ENCODE peak calls at places on chromosomes 7 and 10, in five cellular contexts. R is mucosa of descending colon, T is HAP-1, H is heart left ventricle, Z is OCI-LY7. E is an unnamed sample.
A peak's percentile ranks its signal among the peaks of the same experiment; 100 is the strongest.

GRCh38 chr10:132461683-132462231 is 64.8 kb downstream of the PWWP2B start:
- DNase-seq in R (peak; percentile 94), T (no peak), H (peak; percentile 38), Z (no peak), E (no peak)

GRCh38 chr10:21171197-21171935 is 274.3 kb upstream of the NEBL start:
- DNase-seq in R (no peak), T (peak; percentile 53), H (no peak), Z (peak; percentile 1), E (no peak)

GRCh38 chr10:71045188-71045841 is 156.9 kb upstream of the PCBD1 start:
- DNase-seq in R (no peak), T (no peak), H (no peak), Z (no peak), E (no peak)

GRCh38 chr10:71336632-71337031 is 17.6 kb downstream of the SLC29A3 start:
- DNase-seq in R (no peak), T (no peak), H (no peak), Z (no peak), E (no peak)

GRCh38 chr10:100186253-100186780 is 488 bp upstream of the ERLIN1 start:
- DNase-seq in R (peak; percentile 54), T (peak; percentile 57), H (peak; percentile 50), Z (no peak), E (no peak)

GRCh38 chr7:131300572-131301466 is 26.9 kb upstream of the MKLN1 start:
- DNase-seq in R (no peak), T (no peak), H (no peak), Z (no peak), E (no peak)

GRCh38 chr7:4960363-4960762 is 1.4 kb upstream of the MMD2 start:
- DNase-seq in R (no peak), T (no peak), H (no peak), Z (no peak), E (no peak)

GRCh38 chr7:106012935-106013439 is 49.9 kb downstream of the CDHR3 start:
- DNase-seq in R (no peak), T (no peak), H (no peak), Z (no peak), E (no peak)

GRCh38 chr10:97571622-97572021 is 957 bp upstream of the ANKRD2 start:
- DNase-seq in R (no peak), T (no peak), H (no peak), Z (no peak), E (no peak)

GRCh38 chr10:26367771-26368170 is 70.4 kb upstream of the APBB1IP start:
- DNase-seq in R (no peak), T (peak; percentile 62), H (no peak), Z (peak; percentile 63), E (peak; percentile 26)

GRCh38 chr7:149147730-149148653 is 739 bp downstream of the ZNF398 start:
- DNase-seq in R (peak; percentile 71), T (peak; percentile 63), H (peak; percentile 52), Z (peak; percentile 41), E (peak; percentile 79)

GRCh38 chr7:115475774-115476407 is 554.0 kb downstream of the MDFIC start:
- DNase-seq in R (peak; percentile 27), T (no peak), H (no peak), Z (no peak), E (no peak)

GRCh38 chr10:12483996-12484944 is 134.9 kb downstream of the CAMK1D start:
- DNase-seq in R (peak; percentile 82), T (no peak), H (no peak), Z (no peak), E (peak; percentile 31)

GRCh38 chr10:96880575-96880974 is 48.5 kb downstream of the LCOR start:
- DNase-seq in R (no peak), T (no peak), H (no peak), Z (no peak), E (no peak)

GRCh38 chr7:51082096-51082840 is 234.3 kb downstream of the COBL start:
- DNase-seq in R (no peak), T (no peak), H (no peak), Z (no peak), E (no peak)

GRCh38 chr7:100044719-100045118 is 4.9 kb upstream of the ZSCAN21 start:
- DNase-seq in R (peak; percentile 60), T (no peak), H (no peak), Z (peak; percentile 62), E (no peak)

GRCh38 chr7:134854816-134855215 is 75.4 kb downstream of the CALD1 start:
- DNase-seq in R (no peak), T (no peak), H (peak; percentile 47), Z (peak; percentile 8), E (no peak)

GRCh38 chr7:45052011-45052410 is 36.8 kb downstream of the NACAD start:
- DNase-seq in R (no peak), T (no peak), H (no peak), Z (no peak), E (no peak)

GRCh38 chr7:45044333-45044732 is 44.3 kb downstream of the CCM2 start:
- DNase-seq in R (no peak), T (no peak), H (no peak), Z (no peak), E (no peak)

GRCh38 chr7:45053401-45053800 is 35.4 kb downstream of the NACAD start:
- DNase-seq in R (no peak), T (no peak), H (no peak), Z (no peak), E (no peak)

GRCh38 chr7:45050198-45050597 is 38.6 kb downstream of the NACAD start:
- DNase-seq in R (no peak), T (no peak), H (no peak), Z (no peak), E (no peak)

DNA sequence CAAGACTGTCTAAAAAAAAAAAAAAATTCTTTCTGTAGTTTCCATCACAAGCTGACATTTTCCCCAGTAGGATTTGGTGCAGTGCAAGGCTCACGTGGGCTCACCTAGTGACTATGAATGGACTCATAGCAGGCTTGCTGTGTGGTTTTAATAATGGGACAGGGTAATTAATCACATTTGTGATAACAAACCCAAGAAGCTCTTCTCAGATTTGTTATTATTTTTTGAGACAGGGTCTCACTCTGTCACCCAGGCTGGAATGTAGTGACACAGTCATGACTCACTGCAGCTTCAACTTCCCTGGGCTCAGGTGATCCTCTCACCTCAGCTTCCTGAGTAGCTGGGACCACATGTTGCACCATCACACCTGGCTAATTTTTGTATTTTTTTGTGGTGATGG is 40.0 kb downstream of the NACAD start:
- DNase-seq in R (no peak), T (no peak), H (no peak), Z (no peak), E (no peak)
- H3K4me3 ChIP-seq in R (no peak overlapping the region), T (no peak overlapping the region), H (no peak overlapping the region), Z (no peak overlapping the region), E (no peak overlapping the region)

GRCh38 chr10:29698766-29699490 is 64.2 kb upstream of the SVIL start:
- DNase-seq in R (no peak), T (no peak), H (no peak), Z (no peak), E (no peak)

GRCh38 chr10:29702288-29703164 is 67.8 kb upstream of the SVIL start:
- DNase-seq in R (no peak), T (no peak), H (no peak), Z (no peak), E (no peak)

GRCh38 chr10:29699621-29700020 is 64.8 kb upstream of the SVIL start:
- DNase-seq in R (no peak), T (no peak), H (no peak), Z (no peak), E (no peak)

GRCh38 chr10:29703276-29703675 is 68.5 kb upstream of the SVIL start:
- DNase-seq in R (no peak), T (no peak), H (no peak), Z (no peak), E (no peak)
- H3K4me3 ChIP-seq in R (no peak overlapping the region), T (no peak overlapping the region), H (no peak overlapping the region), Z (no peak overlapping the region), E (no peak overlapping the region)

GRCh38 chr7:151366141-151366871 is 24.7 kb downstream of the NUB1 start:
- DNase-seq in R (no peak), T (no peak), H (no peak), Z (no peak), E (no peak)
- H3K4me3 ChIP-seq in R (no peak overlapping the region), T (no peak overlapping the region), H (no peak overlapping the region), Z (no peak overlapping the region), E (no peak overlapping the region)

GRCh38 chr10:47277352-47278151 is 22.4 kb upstream of the GDF10 start:
- DNase-seq in R (peak; percentile 35), T (no peak), H (no peak), Z (no peak), E (no peak)
- H3K4me3 ChIP-seq in R (no peak overlapping the region), T (no peak overlapping the region), H (no peak overlapping the region), Z (no peak overlapping the region), E (no peak overlapping the region)

GRCh38 chr10:3474266-3474665 is 301.7 kb upstream of the PITRM1 start:
- DNase-seq in R (no peak), T (no peak), H (no peak), Z (no peak), E (no peak)

GRCh38 chr10:3471927-3472704 is 299.5 kb upstream of the PITRM1 start:
- DNase-seq in R (no peak), T (no peak), H (no peak), Z (no peak), E (no peak)

GRCh38 chr10:3473271-3473670 is 300.7 kb upstream of the PITRM1 start:
- DNase-seq in R (no peak), T (no peak), H (no peak), Z (no peak), E (no peak)

GRCh38 chr10:3471497-3471896 is 298.9 kb upstream of the PITRM1 start:
- DNase-seq in R (no peak), T (no peak), H (no peak), Z (no peak), E (no peak)

GRCh38 chr10:3472705-3473078 is 300.1 kb upstream of the PITRM1 start:
- DNase-seq in R (no peak), T (no peak), H (no peak), Z (no peak), E (no peak)
- H3K4me3 ChIP-seq in R (no peak overlapping the region), T (no peak overlapping the region), H (peak overlapping the region; percentile 27), Z (peak overlapping the region; percentile 30), E (peak overlapping the region; percentile 41)

GRCh38 chr7:2018786-2019692 is 213.7 kb downstream of the MAD1L1 start:
- DNase-seq in R (peak; percentile 29), T (no peak), H (peak; percentile 59), Z (no peak), E (no peak)
- H3K4me3 ChIP-seq in R (no peak overlapping the region), T (no peak overlapping the region), H (peak overlapping the region; percentile 20), Z (no peak overlapping the region), E (no peak overlapping the region)

E was measured in GM06990.